ENCODE peak calls at places on chromosomes 7 and 10, in eight cellular contexts. X, T, B, D, Z, N, W and Q are unnamed samples.

GRCh38 chr7:87218941-87219544 is 489 bp downstream of the TMEM243 start:
- DNase-seq in X (peak; percentile 65), T (no peak), B (peak; percentile 57), D (peak; percentile 41), Z (peak; percentile 57), N (peak; percentile 59), W (peak; percentile 60), Q (peak; percentile 80)

GRCh38 chr10:89701238-89702120 is at the start of gene KIF20B:
- DNase-seq in X (peak; percentile 97), T (peak; percentile 98), B (peak; percentile 95), D (peak; percentile 94), Z (peak; percentile 88), N (peak; percentile 96), W (peak; percentile 94), Q (peak; percentile 96)

GRCh38 chr7:27198871-27199801 is 755 bp downstream of the HOXA13 start:
- DNase-seq in X (no peak), T (no peak), B (no peak), D (no peak), Z (no peak), N (no peak), W (no peak), Q (no peak)

GRCh38 chr10:104045151-104046089 is 40.3 kb downstream of the COL17A1 start:
- DNase-seq in X (peak; percentile 78), T (peak; percentile 76), B (peak; percentile 35), D (no peak), Z (no peak), N (no peak), W (peak; percentile 39), Q (peak; percentile 34)

GRCh38 chr7:158258411-158259130 is 329.1 kb downstream of the PTPRN2 start:
- DNase-seq in X (no peak), T (no peak), B (no peak), D (no peak), Z (no peak), N (no peak), W (no peak), Q (no peak)

GRCh38 chr10:70233939-70234300 is 691 bp upstream of the PPA1 start:
- DNase-seq in X (no peak), T (no peak), B (no peak), D (no peak), Z (no peak), N (no peak), W (no peak), Q (no peak)

GRCh38 chr10:44930904-44931620 is 19.9 kb downstream of the TMEM72 start:
- DNase-seq in X (no peak), T (no peak), B (no peak), D (no peak), Z (no peak), N (no peak), W (no peak), Q (peak; percentile 9)

GRCh38 chr10:93266858-93267257 is 193.2 kb downstream of the CYP26A1 start:
- DNase-seq in X (no peak), T (no peak), B (no peak), D (no peak), Z (no peak), N (no peak), W (no peak), Q (no peak)

GRCh38 chr7:142918901-142919300 is 14.6 kb downstream of the TRPV5 start:
- DNase-seq in X (no peak), T (no peak), B (no peak), D (no peak), Z (no peak), N (no peak), W (no peak), Q (no peak)

GRCh38 chr10:53699231-53699630 is 926.6 kb upstream of the MBL2 start:
- DNase-seq in X (no peak), T (no peak), B (no peak), D (no peak), Z (no peak), N (no peak), W (no peak), Q (no peak)

GRCh38 chr10:3720228-3721019 is 64.6 kb downstream of the KLF6 start:
- DNase-seq in X (peak; percentile 56), T (peak; percentile 14), B (no peak), D (peak; percentile 91), Z (peak; percentile 67), N (peak; percentile 23), W (no peak), Q (peak; percentile 68)

GRCh38 chr7:53229202-53229601 is 193.8 kb downstream of the POM121L12 start:
- DNase-seq in X (no peak), T (no peak), B (no peak), D (no peak), Z (no peak), N (no peak), W (no peak), Q (no peak)

GRCh38 chr7:94972296-94972695 is 64.9 kb downstream of the PPP1R9A start:
- DNase-seq in X (peak; percentile 66), T (peak; percentile 12), B (no peak), D (no peak), Z (no peak), N (no peak), W (no peak), Q (no peak)

GRCh38 chr10:50453940-50454339 is 169.8 kb downstream of the SGMS1 start:
- DNase-seq in X (no peak), T (no peak), B (no peak), D (no peak), Z (no peak), N (no peak), W (no peak), Q (no peak)

GRCh38 chr10:13853854-13854253 is 267.1 kb downstream of the PRPF18 start:
- DNase-seq in X (peak; percentile 41), T (peak; percentile 73), B (no peak), D (no peak), Z (peak; percentile 36), N (no peak), W (no peak), Q (no peak)

GRCh38 chr7:80967536-80968297 is 48.9 kb upstream of the SEMA3C start:
- DNase-seq in X (no peak), T (no peak), B (no peak), D (no peak), Z (no peak), N (no peak), W (no peak), Q (no peak)

GRCh38 chr7:77454802-77455201 is 38.7 kb upstream of the GSAP start:
- DNase-seq in X (no peak), T (no peak), B (no peak), D (no peak), Z (no peak), N (no peak), W (no peak), Q (no peak)

GRCh38 chr10:11242443-11243386 is 225.0 kb downstream of the CELF2 start:
- DNase-seq in X (peak; percentile 7), T (peak; percentile 12), B (no peak), D (no peak), Z (no peak), N (peak; percentile 59), W (peak; percentile 65), Q (peak; percentile 90)
- TF ChIP-seq POLR2A in X (no peak), T (no peak), B (no peak), D (no peak), Z (no peak), N (no peak), W (no peak), Q (no peak)

DNA sequence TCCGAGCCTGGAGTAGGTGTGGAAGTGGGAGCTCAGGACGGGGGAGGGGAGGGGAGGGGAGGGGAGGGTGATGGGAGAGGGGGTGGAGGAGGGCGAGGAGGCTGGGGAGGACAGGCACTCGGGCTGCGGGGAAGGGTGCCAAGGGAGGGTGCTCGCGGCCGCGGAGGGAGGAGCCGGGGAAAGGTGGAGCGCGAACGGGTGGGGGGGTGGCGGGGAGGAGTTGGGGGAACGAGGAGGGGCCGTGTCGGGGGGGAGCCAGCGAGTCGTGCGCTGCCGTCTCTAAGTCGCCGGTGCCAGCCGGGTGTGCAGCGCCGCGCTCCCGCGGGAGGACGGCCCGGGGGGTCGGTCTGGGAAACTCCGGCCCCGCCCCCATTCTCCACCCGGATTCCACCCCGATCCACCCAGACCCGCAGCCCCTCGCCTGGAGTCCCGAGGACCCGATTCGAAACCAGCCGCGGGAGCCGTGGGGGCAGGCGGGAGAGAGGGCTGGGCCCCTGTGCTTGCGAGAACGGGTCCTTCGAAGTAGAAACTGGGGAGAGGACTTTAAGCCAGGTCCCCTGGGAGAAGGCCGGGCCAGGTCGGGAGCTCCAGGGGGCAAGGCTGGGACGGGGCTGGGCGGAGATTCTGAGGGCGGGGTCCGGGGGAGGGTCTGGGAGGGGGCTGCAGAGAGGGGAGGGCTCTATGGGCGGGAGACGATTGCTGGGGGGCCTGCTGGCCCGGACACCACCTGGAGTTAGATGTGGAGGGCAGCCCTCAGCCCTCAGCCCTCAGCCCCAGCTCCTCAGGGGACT is at the start of gene ZNF467:
- DNase-seq in X (peak; percentile 64), T (peak; percentile 27), B (peak; percentile 77), D (no peak), Z (peak; percentile 36), N (peak; percentile 70), W (peak; percentile 79), Q (peak; percentile 87)
- H3K27ac ChIP-seq in X (peak within 1 kb of the TSS; percentile 26), T (no peak within 1 kb of the TSS), B (peak within 1 kb of the TSS; percentile 73), D (no peak within 1 kb of the TSS), Z (peak within 1 kb of the TSS; percentile 45), N (peak within 1 kb of the TSS; percentile 69), W (peak within 1 kb of the TSS; percentile 67), Q (peak within 1 kb of the TSS; percentile 58)

GRCh38 chr7:23373151-23374004 is 74.2 kb downstream of the MALSU1 start:
- DNase-seq in X (no peak), T (peak; percentile 92), B (no peak), D (no peak), Z (no peak), N (no peak), W (no peak), Q (no peak)
- H3K36me3 ChIP-seq in X (no peaks in the 10 kb centered on the region), T (no peaks in the 10 kb centered on the region), B (no peaks in the 10 kb centered on the region), D (no peaks in the 10 kb centered on the region), Z (no peaks in the 10 kb centered on the region), N (no peaks in the 10 kb centered on the region), W (no peaks in the 10 kb centered on the region), Q (no peaks in the 10 kb centered on the region)

GRCh38 chr7:98802088-98802780 is 67.6 kb downstream of the TMEM130 start:
- DNase-seq in X (peak; percentile 71), T (no peak), B (no peak), D (no peak), Z (peak; percentile 8), N (peak; percentile 10), W (no peak), Q (no peak)

GRCh38 chr7:98802781-98803110 is 67.1 kb downstream of the TMEM130 start:
- DNase-seq in X (no peak), T (no peak), B (no peak), D (no peak), Z (no peak), N (no peak), W (no peak), Q (no peak)

GRCh38 chr7:98795741-98796493 is 73.9 kb downstream of the TMEM130 start:
- DNase-seq in X (no peak), T (no peak), B (no peak), D (no peak), Z (no peak), N (no peak), W (no peak), Q (no peak)

GRCh38 chr7:98797150-98797549 is 72.7 kb downstream of the TMEM130 start:
- DNase-seq in X (no peak), T (no peak), B (no peak), D (no peak), Z (no peak), N (no peak), W (no peak), Q (no peak)

DNA sequence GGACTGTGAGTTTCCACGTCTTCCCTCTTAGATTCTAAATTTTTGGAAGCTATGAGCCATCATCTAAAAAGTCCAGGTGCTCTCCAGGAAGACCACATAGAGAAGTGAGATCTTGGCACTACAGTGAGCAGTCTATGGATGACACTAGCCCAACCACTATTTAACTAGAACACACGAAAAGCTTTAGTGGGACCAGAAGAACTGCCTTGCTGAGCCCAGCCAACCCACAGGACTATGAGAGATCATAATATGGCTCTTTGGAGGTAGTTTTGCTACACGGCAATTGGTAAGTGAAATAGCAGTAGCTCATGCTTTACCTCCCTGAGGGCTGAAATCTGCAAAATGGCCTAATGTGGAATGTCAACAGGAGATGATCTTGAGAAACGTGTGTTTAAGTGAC is 68.8 kb downstream of the TMEM130 start:
- DNase-seq in X (no peak), T (no peak), B (no peak), D (no peak), Z (no peak), N (no peak), W (no peak), Q (no peak)
- TF ChIP-seq POLR2A in X (no peak), T (no peak), B (no peak), D (no peak), Z (no peak), N (no peak), W (no peak), Q (no peak)